ENCODE peak calls at places on chromosomes 3 and 15, in eight cellular contexts. One of them, this sample, is unnamed.

GRCh38 chr15:31338879-31339557 is 12.4 kb downstream of the KLF13 start:
- DNase-seq in GM03348: peak; percentile 83
- DNase-seq in nucleus accumbens: peak; percentile 49
- DNase-seq in A549: peak; percentile 30
- DNase-seq in Daoy: peak; percentile 91
- DNase-seq in kidney glomerular epithelial cell: peak; percentile 100
- DNase-seq in NCI-H774: peak; percentile 12
- DNase-seq in NCI-H2081: peak; percentile 71
- DNase-seq in this sample: no peak

GRCh38 chr3:35659808-35660207 is 20.5 kb downstream of the ARPP21 start:
- DNase-seq in A549: no peak
- DNase-seq in GM03348: no peak
- DNase-seq in NCI-H2081: peak; percentile 75
- DNase-seq in Daoy: no peak
- DNase-seq in nucleus accumbens: no peak
- DNase-seq in NCI-H774: no peak
- DNase-seq in kidney glomerular epithelial cell: peak; percentile 10
- DNase-seq in this sample: no peak

GRCh38 chr3:44235604-44236484 is 5.8 kb upstream of the TOPAZ1 start:
- DNase-seq in GM03348: peak; percentile 86
- DNase-seq in NCI-H2081: peak; percentile 50
- DNase-seq in NCI-H774: peak; percentile 4
- DNase-seq in kidney glomerular epithelial cell: peak; percentile 85
- DNase-seq in Daoy: peak; percentile 69
- DNase-seq in nucleus accumbens: peak; percentile 43
- DNase-seq in A549: peak; percentile 43
- DNase-seq in this sample: peak; percentile 68

GRCh38 chr15:65827065-65827464 is 35.0 kb upstream of the DENND4A start:
- DNase-seq in NCI-H774: no peak
- DNase-seq in NCI-H2081: no peak
- DNase-seq in Daoy: no peak
- DNase-seq in GM03348: no peak
- DNase-seq in kidney glomerular epithelial cell: no peak
- DNase-seq in A549: no peak
- DNase-seq in nucleus accumbens: no peak
- DNase-seq in this sample: no peak

GRCh38 chr15:67198157-67198754 is 56.2 kb downstream of the AAGAB start:
- DNase-seq in GM03348: no peak
- DNase-seq in NCI-H2081: no peak
- DNase-seq in kidney glomerular epithelial cell: no peak
- DNase-seq in NCI-H774: no peak
- DNase-seq in A549: no peak
- DNase-seq in Daoy: peak; percentile 20
- DNase-seq in nucleus accumbens: no peak
- DNase-seq in this sample: no peak

GRCh38 chr15:42845581-42845980 is 75.0 kb downstream of the TTBK2 start:
- DNase-seq in Daoy: no peak
- DNase-seq in kidney glomerular epithelial cell: no peak
- DNase-seq in NCI-H774: no peak
- DNase-seq in A549: no peak
- DNase-seq in GM03348: no peak
- DNase-seq in nucleus accumbens: no peak
- DNase-seq in NCI-H2081: no peak
- DNase-seq in this sample: no peak

GRCh38 chr3:126261037-126261436 is 80.7 kb upstream of the ALDH1L1 start:
- DNase-seq in Daoy: no peak
- DNase-seq in GM03348: peak; percentile 81
- DNase-seq in kidney glomerular epithelial cell: no peak
- DNase-seq in NCI-H2081: no peak
- DNase-seq in A549: no peak
- DNase-seq in nucleus accumbens: no peak
- DNase-seq in NCI-H774: no peak
- DNase-seq in this sample: no peak

GRCh38 chr3:109369510-109369909 is 32.2 kb upstream of the DPPA4 start:
- DNase-seq in NCI-H774: no peak
- DNase-seq in Daoy: peak; percentile 3
- DNase-seq in A549: no peak
- DNase-seq in kidney glomerular epithelial cell: no peak
- DNase-seq in nucleus accumbens: no peak
- DNase-seq in NCI-H2081: no peak
- DNase-seq in GM03348: no peak
- DNase-seq in this sample: no peak

GRCh38 chr15:79824321-79824720 is 72.5 kb downstream of the MTHFS start:
- DNase-seq in kidney glomerular epithelial cell: no peak
- DNase-seq in GM03348: no peak
- DNase-seq in A549: no peak
- DNase-seq in nucleus accumbens: no peak
- DNase-seq in NCI-H774: no peak
- DNase-seq in Daoy: no peak
- DNase-seq in NCI-H2081: no peak
- DNase-seq in this sample: no peak

GRCh38 chr3:97835761-97836160 is 13.9 kb downstream of the CRYBG3 start:
- DNase-seq in NCI-H2081: peak; percentile 73
- DNase-seq in GM03348: no peak
- DNase-seq in Daoy: peak; percentile 43
- DNase-seq in NCI-H774: no peak
- DNase-seq in kidney glomerular epithelial cell: no peak
- DNase-seq in A549: no peak
- DNase-seq in nucleus accumbens: no peak
- DNase-seq in this sample: no peak

GRCh38 chr3:176274161-176274560 is 923.1 kb downstream of the TBL1XR1 start:
- DNase-seq in NCI-H774: peak; percentile 98
- DNase-seq in A549: no peak
- DNase-seq in nucleus accumbens: no peak
- DNase-seq in kidney glomerular epithelial cell: no peak
- DNase-seq in Daoy: peak; percentile 9
- DNase-seq in NCI-H2081: peak; percentile 100
- DNase-seq in GM03348: no peak
- DNase-seq in this sample: no peak

GRCh38 chr3:177439729-177440269 is 242.5 kb upstream of the TBL1XR1 start:
- DNase-seq in A549: no peak
- DNase-seq in NCI-H774: no peak
- DNase-seq in nucleus accumbens: no peak
- DNase-seq in kidney glomerular epithelial cell: no peak
- DNase-seq in NCI-H2081: no peak
- DNase-seq in GM03348: no peak
- DNase-seq in Daoy: no peak
- DNase-seq in this sample: no peak

GRCh38 chr15:52120488-52120887 is 7.9 kb upstream of the BCL2L10 start:
- DNase-seq in NCI-H2081: no peak
- DNase-seq in Daoy: no peak
- DNase-seq in NCI-H774: no peak
- DNase-seq in kidney glomerular epithelial cell: no peak
- DNase-seq in A549: no peak
- DNase-seq in nucleus accumbens: no peak
- DNase-seq in GM03348: no peak
- DNase-seq in this sample: no peak

GRCh38 chr3:116445291-116445841 is at the start of gene LSAMP:
- DNase-seq in GM03348: peak; percentile 56
- DNase-seq in kidney glomerular epithelial cell: no peak
- DNase-seq in nucleus accumbens: peak; percentile 93
- DNase-seq in A549: no peak
- DNase-seq in Daoy: peak; percentile 77
- DNase-seq in NCI-H2081: peak; percentile 81
- DNase-seq in NCI-H774: no peak
- DNase-seq in this sample: no peak

GRCh38 chr3:181635141-181635540 is 76.6 kb upstream of the SOX2 start:
- DNase-seq in A549: no peak
- DNase-seq in GM03348: no peak
- DNase-seq in NCI-H774: no peak
- DNase-seq in nucleus accumbens: no peak
- DNase-seq in NCI-H2081: no peak
- DNase-seq in kidney glomerular epithelial cell: no peak
- DNase-seq in Daoy: no peak
- DNase-seq in this sample: no peak

GRCh38 chr15:83380682-83381081 is 66.5 kb upstream of the SH3GL3 start:
- DNase-seq in A549: peak; percentile 62
- DNase-seq in NCI-H774: no peak
- DNase-seq in nucleus accumbens: peak; percentile 24
- DNase-seq in GM03348: peak; percentile 61
- DNase-seq in NCI-H2081: no peak
- DNase-seq in kidney glomerular epithelial cell: peak; percentile 14
- DNase-seq in Daoy: peak; percentile 57
- DNase-seq in this sample: no peak

GRCh38 chr3:60669636-60670035 is 581.6 kb downstream of the FHIT start:
- DNase-seq in A549: no peak
- DNase-seq in NCI-H2081: no peak
- DNase-seq in GM03348: no peak
- DNase-seq in NCI-H774: no peak
- DNase-seq in Daoy: no peak
- DNase-seq in nucleus accumbens: no peak
- DNase-seq in kidney glomerular epithelial cell: no peak
- DNase-seq in this sample: no peak

This sample was measured in naive thymus-derived CD8-positive, alpha-beta T cell.